ENCODE peak calls at places on chromosomes 7 and 10, in six cellular contexts. U, P, W, V, A and T are unnamed samples.

GRCh38 chr10:110887560-110887959 is 15.8 kb downstream of the PDCD4 start:
- DNase-seq in U (no peak), A (no peak), V (no peak), P (no peak), W (no peak), T (no peak)

GRCh38 chr7:636396-636795 is 90.1 kb upstream of the DNAAF5 start:
- DNase-seq in W (no peak), V (peak), U (peak), A (peak), P (no peak), T (peak)

GRCh38 chr10:50310560-50311174 is 59.4 kb upstream of the ASAH2 start:
- DNase-seq in U (peak), A (peak), V (no peak), W (no peak), P (no peak), T (no peak)

GRCh38 chr7:55127135-55127551 is 108.3 kb downstream of the EGFR start:
- DNase-seq in W (no peak), A (no peak), V (no peak), P (no peak), U (no peak), T (no peak)

GRCh38 chr7:46257766-46258448 is 336.8 kb upstream of the IGFBP3 start:
- DNase-seq in V (peak), U (no peak), W (no peak), P (no peak), A (no peak), T (no peak)

GRCh38 chr10:5125315-5126044 is 31.3 kb downstream of the AKR1C3 start:
- DNase-seq in A (no peak), U (no peak), W (no peak), V (no peak), P (no peak), T (no peak)

GRCh38 chr7:83347836-83348482 is 185.3 kb upstream of the PCLO start:
- DNase-seq in P (no peak), A (no peak), V (peak), W (no peak), U (no peak), T (no peak)

GRCh38 chr7:148979827-148980226 is 48.5 kb downstream of the PDIA4 start:
- DNase-seq in A (no peak), V (no peak), U (no peak), P (no peak), W (no peak), T (no peak)

GRCh38 chr7:99418260-99418659 is 9.5 kb downstream of the BUD31 start:
- DNase-seq in P (no peak), U (no peak), V (no peak), W (no peak), A (no peak), T (no peak)